ENCODE peak calls at places on chromosomes 11 and 22, in nine cellular contexts. Y is cerebellum; H is anterior cingulate cortex; T is GM20000; M is NCI-H2171; O is effector CD4-positive, alpha-beta T cell; C is Daoy; B is activated CD8-positive, alpha-beta memory T cell treated with anti-CD3 and anti-CD28 coated beads, Interleukin-2, amount 50 U/mL, for 4 hours; J is NCI-H1436. A is an unnamed sample.

GRCh38 chr11:3971756-3972404 is 116.4 kb downstream of the STIM1 start:
- DNase-seq in J (no peak), B (no peak), O (no peak), C (no peak), Y (no peak), H (no peak), T (no peak), M (no peak), A (no peak)

GRCh38 chr22:42959472-42960145 is 55.3 kb downstream of the PACSIN2 start:
- DNase-seq in O (no peak), Y (peak), C (peak), B (no peak), T (no peak), J (no peak), H (no peak), M (no peak), A (no peak)

GRCh38 chr11:88535916-88536547 is 198.5 kb upstream of the CTSC start:
- DNase-seq in C (peak), M (no peak), B (no peak), J (no peak), T (peak), H (no peak), O (no peak), Y (no peak), A (no peak)

GRCh38 chr11:93728792-93729128 is 12.5 kb downstream of the TAF1D start:
- DNase-seq in Y (no peak), C (no peak), J (no peak), B (no peak), H (no peak), T (no peak), M (no peak), O (no peak), A (no peak)

GRCh38 chr22:20585640-20586402 is 78.4 kb downstream of the MED15 start:
- DNase-seq in M (no peak), H (no peak), O (no peak), B (peak), C (no peak), T (no peak), J (no peak), Y (no peak), A (no peak)

GRCh38 chr22:45290410-45290936 is 5.7 kb downstream of the UPK3A start:
- DNase-seq in C (peak), Y (no peak), O (no peak), M (peak), T (no peak), J (peak), H (no peak), B (no peak), A (no peak)

GRCh38 chr22:50403701-50404101 is 60.6 kb downstream of the PPP6R2 start:
- DNase-seq in B (no peak), T (no peak), H (peak), M (peak), Y (no peak), C (no peak), O (no peak), J (no peak), A (no peak)

GRCh38 chr11:62062223-62062861 is 61.5 kb upstream of the INCENP start:
- DNase-seq in Y (no peak), J (no peak), B (no peak), T (no peak), O (no peak), H (no peak), C (no peak), M (no peak), A (no peak)

GRCh38 chr22:27476729-27477128 is 324.8 kb downstream of the MN1 start:
- DNase-seq in T (no peak), O (no peak), J (no peak), M (no peak), H (no peak), Y (no peak), C (peak), B (no peak), A (no peak)

GRCh38 chr11:450809-451451 is 851 bp downstream of the PTDSS2 start:
- DNase-seq in J (no peak), T (peak), H (peak), C (peak), B (peak), O (peak), M (no peak), Y (peak), A (no peak)

GRCh38 chr11:8168485-8169257 is at the start of gene RIC3:
- DNase-seq in Y (peak), H (peak), B (peak), T (peak), C (peak), O (peak), M (peak), J (peak), A (no peak)

GRCh38 chr11:110093407-110094297 is 460 bp downstream of the ZC3H12C start:
- DNase-seq in Y (peak), M (peak), H (peak), T (peak), O (no peak), J (peak), C (peak), B (no peak), A (peak)

GRCh38 chr11:11141019-11141418 is 212.0 kb downstream of the CSNK2A3 start:
- DNase-seq in Y (no peak), O (no peak), T (no peak), M (no peak), J (no peak), H (no peak), B (no peak), C (no peak), A (no peak)

GRCh38 chr11:119533931-119534694 is 111.1 kb upstream of the THY1 start:
- DNase-seq in T (peak), O (peak), B (peak), H (peak), M (peak), J (peak), Y (peak), C (peak), A (no peak)

GRCh38 chr11:125167954-125168821 is 3.6 kb downstream of the PKNOX2 start:
- DNase-seq in O (no peak), B (no peak), T (no peak), H (no peak), C (peak), M (no peak), J (no peak), Y (no peak), A (no peak)

GRCh38 chr11:45926001-45926401 is 3.5 kb downstream of the LARGE2 start:
- DNase-seq in Y (no peak), O (no peak), T (peak), M (no peak), B (no peak), C (no peak), H (no peak), J (no peak), A (no peak)

GRCh38 chr22:29454186-29454745 is 15.9 kb downstream of the RFPL1 start:
- DNase-seq in O (no peak), B (no peak), M (no peak), J (no peak), H (peak), C (no peak), Y (peak), T (no peak), A (no peak)

GRCh38 chr11:79030448-79030847 is 410.4 kb downstream of the TENM4 start:
- DNase-seq in O (no peak), C (no peak), H (no peak), B (no peak), Y (peak), J (no peak), T (no peak), M (no peak), A (no peak)

GRCh38 chr22:20108757-20109230 is 7.1 kb upstream of the RANBP1 start:
- DNase-seq in O (no peak), H (no peak), Y (no peak), B (no peak), M (no peak), T (no peak), C (no peak), J (no peak), A (no peak)

GRCh38 chr11:123314972-123315371 is 115.1 kb upstream of the GRAMD1B start:
- DNase-seq in B (no peak), C (no peak), T (no peak), M (no peak), J (no peak), Y (no peak), H (peak), O (no peak), A (no peak)

GRCh38 chr11:112440518-112440917 is 179.9 kb upstream of the PLET1 start:
- DNase-seq in J (no peak), H (no peak), C (no peak), Y (no peak), T (no peak), O (no peak), M (no peak), B (no peak), A (no peak)

GRCh38 chr11:10044618-10045017 is 249.4 kb downstream of the SBF2 start:
- DNase-seq in Y (no peak), T (no peak), M (no peak), J (no peak), H (no peak), B (no peak), C (no peak), O (no peak), A (no peak)

GRCh38 chr11:74450318-74450717 is 17.0 kb downstream of the KCNE3 start:
- DNase-seq in H (no peak), Y (no peak), C (no peak), O (no peak), M (no peak), T (no peak), J (no peak), B (no peak), A (no peak)

GRCh38 chr22:19043111-19044085 is 78.8 kb downstream of the DGCR2 start:
- DNase-seq in J (no peak), M (no peak), T (no peak), B (no peak), C (no peak), H (no peak), O (no peak), Y (no peak), A (no peak)

A was measured in DMS 273 treated with DMSO at 0.1 percent for 48 hours.